ENCODE peak calls at places on chromosomes 11 and 22, in seven cellular contexts. H is breast epithelium, D is SK-N-SH, E is HCT116, L is upper lobe of left lung, B is spleen, W is transverse colon. A is an unnamed sample.

GRCh38 chr11:119372260-119373058 is 9.0 kb downstream of the USP2 start:
- DNase-seq in H (no peak), D (no peak), L (peak; percentile 73), E (no peak), W (no peak), B (no peak), A (no peak)

GRCh38 chr22:49415219-49415951 is 412.3 kb downstream of the BRD1 start:
- DNase-seq in H (no peak), D (no peak), B (no peak), E (no peak), W (no peak), L (no peak), A (no peak)

GRCh38 chr11:11558826-11559225 is 63.0 kb downstream of the GALNT18 start:
- DNase-seq in W (no peak), L (no peak), H (no peak), D (no peak), B (no peak), E (no peak), A (no peak)

GRCh38 chr11:122659676-122660571 is 4.4 kb downstream of the UBASH3B start:
- DNase-seq in D (no peak), E (no peak), L (no peak), B (no peak), H (no peak), W (no peak), A (no peak)

GRCh38 chr11:14898286-14899086 is 6.5 kb upstream of the CYP2R1 start:
- DNase-seq in B (no peak), H (no peak), D (no peak), L (no peak), W (no peak), E (no peak), A (no peak)

GRCh38 chr11:102603576-102603975 is 21.6 kb downstream of the MMP20 start:
- DNase-seq in L (no peak), W (no peak), D (no peak), E (no peak), H (no peak), B (no peak), A (no peak)

GRCh38 chr11:106594751-106595351 is 423.4 kb downstream of the GUCY1A2 start:
- DNase-seq in W (no peak), B (no peak), E (no peak), H (no peak), D (no peak), L (no peak), A (no peak)

GRCh38 chr11:122523841-122524531 is 131.5 kb upstream of the UBASH3B start:
- DNase-seq in D (peak; percentile 43), E (no peak), B (no peak), L (no peak), H (no peak), W (no peak), A (no peak)

GRCh38 chr11:3109921-3110706 is 52.9 kb upstream of the CARS1 start:
- DNase-seq in H (no peak), D (peak; percentile 76), B (peak; percentile 82), W (peak; percentile 45), E (peak; percentile 37), L (peak; percentile 64), A (no peak)

GRCh38 chr11:80441821-80442220 is 1001.0 kb upstream of the TENM4 start:
- DNase-seq in L (no peak), E (no peak), H (no peak), W (no peak), D (no peak), B (no peak), A (no peak)

GRCh38 chr11:88353835-88354496 is 16.4 kb upstream of the CTSC start:
- DNase-seq in W (no peak), H (no peak), B (no peak), L (no peak), D (no peak), E (no peak), A (no peak)

GRCh38 chr22:17483670-17484372 is 79.5 kb upstream of the SLC25A18 start:
- DNase-seq in L (no peak), D (no peak), W (no peak), E (no peak), H (no peak), B (no peak), A (no peak)

GRCh38 chr11:131246589-131247164 is 123.7 kb upstream of the NTM start:
- DNase-seq in D (peak; percentile 23), H (no peak), L (peak; percentile 13), W (peak; percentile 50), E (no peak), B (no peak), A (peak; percentile 5)

GRCh38 chr11:112995423-112996084 is 34.3 kb downstream of the NCAM1 start:
- DNase-seq in D (no peak), B (no peak), H (no peak), L (no peak), E (no peak), W (no peak), A (no peak)

GRCh38 chr11:78027759-78028158 is 4.7 kb upstream of the KCTD14 start:
- DNase-seq in H (no peak), E (no peak), W (no peak), D (no peak), L (no peak), B (no peak), A (no peak)

GRCh38 chr22:24424901-24425775 is 2.3 kb upstream of the ADORA2A start:
- DNase-seq in L (no peak), E (no peak), H (no peak), D (peak; percentile 66), B (no peak), W (no peak), A (no peak)

GRCh38 chr11:73229321-73230275 is 11.5 kb downstream of the P2RY2 start:
- DNase-seq in E (no peak), W (peak; percentile 7), H (no peak), L (no peak), B (peak; percentile 51), D (peak; percentile 19), A (no peak)

GRCh38 chr11:57462597-57462996 is 2.3 kb downstream of the RTN4RL2 start:
- DNase-seq in L (no peak), W (no peak), B (no peak), D (no peak), E (no peak), H (no peak), A (no peak)

GRCh38 chr11:70328556-70328955 is 58.1 kb downstream of the PPFIA1 start:
- DNase-seq in L (no peak), E (no peak), H (no peak), D (no peak), W (no peak), B (no peak), A (no peak)

GRCh38 chr11:86741489-86742435 is 58.6 kb upstream of the PRSS23 start:
- DNase-seq in E (no peak), D (no peak), L (no peak), W (no peak), B (no peak), H (no peak), A (peak; percentile 89)

GRCh38 chr11:41256060-41256459 is 203.4 kb downstream of the LRRC4C start:
- DNase-seq in H (no peak), B (no peak), E (no peak), D (no peak), L (no peak), W (no peak), A (no peak)
- TF ChIP-seq POLR2AphosphoS5 in H (no peak), B (no peak), E (no peak), D (no peak), L (no peak), W (no peak), A (no peak)

DNA sequence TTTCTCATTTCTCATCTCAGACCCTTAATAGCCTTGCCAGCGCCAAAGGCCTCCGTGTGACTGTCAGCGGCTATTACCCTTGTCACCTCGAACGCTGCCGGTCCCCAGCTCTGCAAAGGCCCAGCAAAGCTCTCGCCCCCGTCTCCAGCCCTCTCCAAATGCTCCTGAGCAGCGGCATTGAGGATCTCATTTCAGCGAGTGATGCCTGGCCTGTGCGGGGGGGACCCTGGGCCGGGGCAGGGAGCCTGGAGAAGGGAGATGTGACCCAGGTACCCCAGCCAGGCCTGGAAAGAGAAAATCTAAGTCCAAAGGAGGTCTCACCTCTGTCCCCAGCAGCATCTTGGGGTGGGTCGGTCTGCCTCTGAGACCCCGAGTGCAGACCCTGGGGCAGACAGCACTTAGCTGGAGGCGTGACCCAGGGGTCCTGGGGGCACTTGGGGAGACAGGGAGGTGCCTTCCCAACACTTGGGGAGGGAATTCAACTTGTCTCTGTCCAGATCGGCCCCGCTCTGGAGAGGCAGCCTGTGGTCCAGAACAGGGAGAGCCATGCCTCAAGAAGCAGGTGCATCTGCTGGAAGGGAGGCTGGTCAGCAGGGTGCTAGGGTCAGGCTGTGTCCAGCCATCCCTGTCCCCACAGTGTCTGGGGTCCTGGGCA is 521.3 kb downstream of the TBC1D22A start:
- DNase-seq in H (no peak), L (no peak), B (no peak), W (no peak), D (peak; percentile 6), E (no peak), A (no peak)
- H3K9me3 ChIP-seq in H (no peaks in the 10 kb centered on the region), L (no peaks in the 10 kb centered on the region), B (no peaks in the 10 kb centered on the region), W (no peaks in the 10 kb centered on the region), D (no peaks in the 10 kb centered on the region), E (no peaks in the 10 kb centered on the region), A (no peaks in the 10 kb centered on the region)

GRCh38 chr11:41533761-41534160 is 74.3 kb upstream of the LRRC4C start:
- DNase-seq in B (no peak), E (no peak), L (no peak), D (no peak), H (no peak), W (no peak), A (no peak)

GRCh38 chr11:41534861-41535260 is 75.4 kb upstream of the LRRC4C start:
- DNase-seq in H (no peak), E (no peak), B (no peak), W (no peak), D (no peak), L (no peak), A (no peak)

GRCh38 chr11:41532413-41532812 is 73.0 kb upstream of the LRRC4C start:
- DNase-seq in H (no peak), L (no peak), E (no peak), B (no peak), W (no peak), D (no peak), A (no peak)

GRCh38 chr11:41536001-41536568 is 76.6 kb upstream of the LRRC4C start:
- DNase-seq in D (no peak), E (no peak), B (no peak), H (no peak), W (no peak), L (no peak), A (no peak)
- TF ChIP-seq POLR2AphosphoS5 in D (no peak), E (no peak), B (no peak), H (no peak), W (no peak), L (no peak), A (no peak)

GRCh38 chr22:47623740-47624103 is 861.3 kb downstream of the TBC1D22A start:
- DNase-seq in H (no peak), L (no peak), D (no peak), W (no peak), B (no peak), E (no peak), A (no peak)

GRCh38 chr22:47624277-47625012 is 862.0 kb downstream of the TBC1D22A start:
- DNase-seq in L (no peak), W (no peak), H (no peak), B (no peak), E (no peak), D (no peak), A (no peak)

GRCh38 chr22:47626428-47627390 is 864.3 kb downstream of the TBC1D22A start:
- DNase-seq in H (no peak), L (no peak), B (no peak), D (no peak), E (peak; percentile 6), W (no peak), A (no peak)

GRCh38 chr22:47625531-47626427 is 863.3 kb downstream of the TBC1D22A start:
- DNase-seq in W (no peak), L (no peak), E (no peak), H (no peak), B (no peak), D (no peak), A (no peak)

GRCh38 chr22:47625013-47625385 is 862.5 kb downstream of the TBC1D22A start:
- DNase-seq in W (no peak), L (no peak), B (no peak), D (no peak), H (no peak), E (no peak), A (no peak)
- H3K9me3 ChIP-seq in W (no peaks in the 10 kb centered on the region), L (no peaks in the 10 kb centered on the region), B (no peaks in the 10 kb centered on the region), D (no peaks in the 10 kb centered on the region), H (no peaks in the 10 kb centered on the region), E (peaks cover 8% of the 10 kb centered on the region), A (no peaks in the 10 kb centered on the region)